ENCODE peak calls at places on chromosome 9, in ten cellular contexts. Y is HCT116, K is endothelial cell of umbilical vein, Q is stomach, W is transverse colon, O is sigmoid colon, J is spleen, T is breast epithelium, P is H1, E is GM12878. L is an unnamed sample.

GRCh38 chr9:5518061-5518936 is 8.0 kb downstream of the PDCD1LG2 start:
- DNase-seq in Q (no peak), E (no peak), K (no peak), O (no peak), W (no peak), J (no peak), T (no peak), Y (no peak), P (no peak), L (peak)

GRCh38 chr9:125317704-125318103 is 56.1 kb downstream of the GAPVD1 start:
- DNase-seq in Y (no peak), Q (no peak), O (no peak), T (no peak), E (no peak), P (no peak), W (no peak), J (no peak), K (no peak), L (no peak)

GRCh38 chr9:113844466-113844865 is 31.6 kb upstream of the ZNF618 start:
- DNase-seq in T (no peak), Y (no peak), P (no peak), K (no peak), E (no peak), O (no peak), J (no peak), Q (no peak), W (no peak), L (no peak)

GRCh38 chr9:29211681-29212589 is 1638.7 kb upstream of the C9orf72 start:
- DNase-seq in E (no peak), Q (peak), T (no peak), O (peak), Y (no peak), W (peak), K (peak), P (no peak), J (no peak), L (peak)

GRCh38 chr9:93002700-93003099 is 55.4 kb downstream of the FGD3 start:
- DNase-seq in T (peak), P (no peak), O (no peak), K (no peak), E (no peak), Y (no peak), J (no peak), W (no peak), Q (no peak), L (no peak)

GRCh38 chr9:81389569-81389993 is 299.8 kb downstream of the TLE1 start:
- DNase-seq in Y (peak), W (peak), T (peak), K (peak), O (peak), P (no peak), E (no peak), Q (no peak), J (no peak), L (no peak)

GRCh38 chr9:95091574-95091970 is 225.9 kb downstream of the FANCC start:
- DNase-seq in E (no peak), T (no peak), P (no peak), J (no peak), W (no peak), K (no peak), Y (no peak), O (no peak), Q (no peak), L (no peak)

GRCh38 chr9:16719921-16720320 is 150.5 kb downstream of the BNC2 start:
- DNase-seq in Y (no peak), K (no peak), J (no peak), T (no peak), Q (no peak), P (no peak), E (no peak), O (no peak), W (no peak), L (no peak)

GRCh38 chr9:131660466-131661405 is 79.1 kb downstream of the RAPGEF1 start:
- DNase-seq in K (no peak), W (no peak), J (no peak), Y (no peak), T (no peak), O (no peak), Q (no peak), P (peak), E (no peak), L (no peak)

GRCh38 chr9:128254855-128255759 is 20.7 kb downstream of the GOLGA2 start:
- DNase-seq in J (peak), P (no peak), T (no peak), E (no peak), K (peak), Q (peak), O (peak), W (peak), Y (peak), L (peak)

GRCh38 chr9:115551396-115551795 is 433.4 kb upstream of the TNC start:
- DNase-seq in E (no peak), P (no peak), K (no peak), W (no peak), J (no peak), T (no peak), Y (no peak), O (no peak), Q (no peak), L (no peak)

GRCh38 chr9:134130503-134131375 is 5.1 kb upstream of the WDR5 start:
- DNase-seq in J (no peak), P (peak), Q (peak), K (no peak), Y (no peak), E (no peak), O (no peak), W (peak), T (peak), L (no peak)
- TF ChIP-seq POLR2A in J (no peak), P (peak), Q (no peak), K (no peak), Y (no peak), E (no peak), O (no peak), W (no peak), T (no peak), L (no peak)

GRCh38 chr9:121242955-121243346 is 25.0 kb upstream of the GSN start:
- DNase-seq in P (no peak), O (peak), E (no peak), Q (no peak), T (no peak), K (no peak), J (no peak), Y (no peak), W (no peak), L (no peak)

GRCh38 chr9:121242219-121242954 is 25.6 kb upstream of the GSN start:
- DNase-seq in Y (no peak), J (no peak), E (no peak), O (no peak), W (no peak), Q (no peak), K (no peak), P (no peak), T (no peak), L (no peak)

GRCh38 chr9:121252104-121252851 is 15.7 kb upstream of the GSN start:
- DNase-seq in O (no peak), E (no peak), Q (no peak), T (no peak), P (no peak), J (no peak), W (no peak), Y (no peak), K (no peak), L (no peak)

GRCh38 chr9:121249563-121249962 is 18.4 kb upstream of the GSN start:
- DNase-seq in W (no peak), K (no peak), P (no peak), E (peak), J (peak), Q (no peak), Y (no peak), O (no peak), T (no peak), L (no peak)

GRCh38 chr9:121246821-121247511 is 21.0 kb upstream of the GSN start:
- DNase-seq in Y (no peak), P (no peak), Q (no peak), J (no peak), W (no peak), T (no peak), E (no peak), K (no peak), O (no peak), L (no peak)
- TF ChIP-seq POLR2AphosphoS5 in Y (no peak), P (no peak), Q (no peak), J (no peak), W (no peak), T (no peak), E (no peak), K (no peak), O (no peak), L (no peak)

GRCh38 chr9:129826759-129827158 is 2.8 kb upstream of the TOR1A start:
- DNase-seq in Q (no peak), J (no peak), T (no peak), P (no peak), O (no peak), W (no peak), E (no peak), K (no peak), Y (no peak), L (no peak)

GRCh38 chr9:129823163-129823933 is 588 bp downstream of the TOR1A start:
- DNase-seq in T (no peak), Q (no peak), O (no peak), E (no peak), Y (no peak), K (peak), P (no peak), J (peak), W (no peak), L (peak)

GRCh38 chr9:129826344-129826743 is 2.4 kb upstream of the TOR1A start:
- DNase-seq in E (no peak), Y (no peak), P (no peak), Q (no peak), T (no peak), J (no peak), W (no peak), O (no peak), K (no peak), L (no peak)

GRCh38 chr9:129822825-129823162 is 1.1 kb downstream of the TOR1A start:
- DNase-seq in Y (no peak), W (no peak), O (no peak), J (no peak), T (no peak), Q (no peak), P (no peak), E (no peak), K (no peak), L (no peak)

DNA sequence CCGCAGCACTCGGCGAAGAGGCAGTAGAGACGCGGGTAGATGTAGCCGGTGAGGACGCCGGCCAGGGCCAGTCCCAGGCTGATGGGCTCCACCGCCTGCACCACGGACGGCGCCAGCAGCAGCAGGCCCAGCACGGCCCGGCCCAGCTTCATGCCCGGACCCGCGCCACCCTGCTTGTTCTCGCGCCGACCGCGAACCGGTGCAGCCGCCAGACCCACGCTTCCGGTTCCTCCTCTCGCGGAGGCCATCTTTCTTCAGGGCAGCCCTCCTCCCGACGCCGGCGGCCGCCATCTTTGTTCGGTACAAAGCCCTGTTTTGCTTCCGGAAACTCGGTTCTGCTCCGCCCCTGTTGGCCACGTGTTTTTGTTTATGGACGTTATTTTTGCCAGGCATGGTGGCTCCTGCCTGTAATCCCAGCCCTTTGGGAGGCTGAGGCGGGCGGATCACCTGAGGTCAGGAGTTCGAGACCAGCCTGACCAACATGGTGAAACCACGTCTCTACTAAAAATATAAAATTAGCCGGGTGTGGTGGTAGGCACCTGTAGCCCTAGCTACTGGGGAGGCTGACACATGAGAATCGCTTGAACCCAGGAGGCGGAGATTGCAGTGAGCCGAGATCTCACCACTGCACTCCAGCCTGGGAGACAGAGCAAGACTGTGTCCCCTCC is at the start of gene TOR1A:
- DNase-seq in O (peak), K (peak), P (peak), W (peak), Q (peak), T (peak), J (peak), Y (peak), E (peak), L (peak)
- TF ChIP-seq POLR2A in O (no peak), K (peak), P (peak), W (peak), Q (no peak), T (peak), J (no peak), Y (peak), E (peak), L (peak)

DNA sequence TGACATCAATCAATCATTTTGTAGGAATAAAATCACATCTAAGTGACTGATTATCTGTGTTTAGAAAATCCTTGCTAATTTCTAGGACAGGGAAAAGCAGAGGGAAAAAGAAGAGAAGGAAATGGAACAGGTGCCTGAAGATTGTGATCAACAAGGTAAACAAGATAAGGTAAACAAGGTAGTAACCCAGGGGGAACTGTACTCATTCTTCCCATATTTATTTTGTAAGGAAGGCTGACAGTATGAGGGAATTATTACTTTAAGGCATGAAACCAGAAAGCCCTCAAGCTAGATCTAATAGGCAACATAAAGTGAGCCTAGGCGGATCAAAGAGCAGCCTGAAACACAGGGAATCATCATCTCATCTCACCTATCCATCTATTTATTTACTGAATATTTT is 231.1 kb downstream of the MLLT3 start:
- DNase-seq in P (no peak), J (no peak), Q (no peak), T (no peak), O (no peak), W (no peak), E (no peak), K (no peak), Y (no peak), L (no peak)
- TF ChIP-seq POLR2AphosphoS5 in P (no peak), J (no peak), Q (no peak), T (no peak), O (no peak), W (no peak), E (no peak), K (no peak), Y (no peak), L (no peak)

GRCh38 chr9:2691626-2692025 is 25.7 kb upstream of the KCNV2 start:
- DNase-seq in W (no peak), K (peak), O (no peak), P (no peak), J (no peak), Q (no peak), T (no peak), Y (no peak), E (no peak), L (no peak)

GRCh38 chr9:2700398-2700797 is 16.9 kb upstream of the KCNV2 start:
- DNase-seq in W (no peak), O (no peak), P (no peak), T (no peak), K (no peak), J (no peak), E (no peak), Y (no peak), Q (no peak), L (no peak)

GRCh38 chr9:2701070-2701469 is 16.2 kb upstream of the KCNV2 start:
- DNase-seq in Q (no peak), T (no peak), K (no peak), E (no peak), J (no peak), Y (no peak), O (no peak), P (no peak), W (no peak), L (no peak)

DNA sequence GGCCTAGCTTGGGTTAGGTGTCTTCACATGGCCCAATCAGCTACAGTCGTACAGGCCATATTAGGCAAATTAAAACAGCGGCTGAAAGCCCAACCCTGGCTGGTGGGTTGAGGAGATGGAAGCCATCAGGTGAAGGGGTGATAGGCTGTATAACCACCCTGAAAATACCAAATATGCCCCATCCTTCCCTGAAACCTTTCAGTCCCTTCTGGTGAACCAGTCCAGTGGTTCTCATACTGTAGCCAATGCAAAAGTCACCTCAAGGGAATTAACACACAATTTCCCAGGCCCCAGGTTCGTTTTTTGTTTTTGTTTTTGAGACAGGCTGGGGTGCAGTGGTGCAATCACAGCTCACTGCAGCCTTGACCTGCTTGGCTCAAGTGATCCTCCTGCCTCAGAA is 19.8 kb upstream of the KCNV2 start:
- DNase-seq in O (no peak), Y (no peak), J (no peak), T (no peak), K (no peak), E (peak), W (no peak), P (no peak), Q (no peak), L (peak)
- TF ChIP-seq POLR2A in O (no peak), Y (no peak), J (no peak), T (no peak), K (no peak), E (no peak), W (no peak), P (no peak), Q (no peak), L (no peak)

GRCh38 chr9:110255064-110255416 is 1.3 kb downstream of the TXN start:
- DNase-seq in J (peak), W (peak), T (no peak), P (no peak), K (no peak), Q (no peak), E (no peak), Y (no peak), O (no peak), L (no peak)
- TF ChIP-seq POLR2AphosphoS5 in J (no peak), W (no peak), T (no peak), P (no peak), K (no peak), Q (no peak), E (no peak), Y (no peak), O (no peak), L (no peak)

GRCh38 chr9:135955981-135956797 is 5.0 kb downstream of the UBAC1 start:
- DNase-seq in T (no peak), W (no peak), P (no peak), K (no peak), Q (no peak), O (no peak), E (no peak), J (no peak), Y (no peak), L (no peak)
- TF ChIP-seq POLR2A in T (no peak), W (no peak), P (no peak), K (no peak), Q (no peak), O (no peak), E (no peak), J (no peak), Y (no peak), L (no peak)

L was measured in GM12891.